ENCODE peak calls at places on chromosome 16, in six cellular contexts. One of them, this sample, is unnamed.

GRCh38 chr16:4403133-4403949 is 13.1 kb downstream of the CORO7 start:
- DNase-seq in stomach: no peak
- DNase-seq in transverse colon: no peak
- DNase-seq in CD8-positive, alpha-beta T cell: no peak
- DNase-seq in right cardiac atrium: peak; percentile 40
- DNase-seq in heart right ventricle: no peak
- DNase-seq in this sample: peak; percentile 66

GRCh38 chr16:69481901-69482341 is 57.5 kb downstream of the CYB5B start:
- DNase-seq in CD8-positive, alpha-beta T cell: no peak
- DNase-seq in transverse colon: peak; percentile 31
- DNase-seq in right cardiac atrium: peak; percentile 96
- DNase-seq in heart right ventricle: peak; percentile 91
- DNase-seq in stomach: peak; percentile 91
- DNase-seq in this sample: peak; percentile 23

GRCh38 chr16:2699791-2700600 is 17.7 kb downstream of the KCTD5 start:
- DNase-seq in heart right ventricle: peak; percentile 7
- DNase-seq in CD8-positive, alpha-beta T cell: no peak
- DNase-seq in transverse colon: no peak
- DNase-seq in right cardiac atrium: peak; percentile 41
- DNase-seq in stomach: no peak
- DNase-seq in this sample: no peak

GRCh38 chr16:57893559-57894389 is 77.2 kb downstream of the CNGB1 start:
- DNase-seq in transverse colon: no peak
- DNase-seq in heart right ventricle: no peak
- DNase-seq in CD8-positive, alpha-beta T cell: no peak
- DNase-seq in right cardiac atrium: no peak
- DNase-seq in stomach: no peak
- DNase-seq in this sample: no peak

GRCh38 chr16:66363196-66363777 is 3.2 kb upstream of the CDH5 start:
- DNase-seq in right cardiac atrium: no peak
- DNase-seq in CD8-positive, alpha-beta T cell: no peak
- DNase-seq in stomach: no peak
- DNase-seq in heart right ventricle: no peak
- DNase-seq in transverse colon: no peak
- DNase-seq in this sample: no peak

GRCh38 chr16:23757937-23758619 is 3.3 kb downstream of the CHP2 start:
- DNase-seq in CD8-positive, alpha-beta T cell: no peak
- DNase-seq in heart right ventricle: no peak
- DNase-seq in transverse colon: no peak
- DNase-seq in right cardiac atrium: no peak
- DNase-seq in stomach: no peak
- DNase-seq in this sample: no peak

GRCh38 chr16:62665269-62665668 is 629.0 kb upstream of the CDH8 start:
- DNase-seq in right cardiac atrium: no peak
- DNase-seq in heart right ventricle: no peak
- DNase-seq in stomach: no peak
- DNase-seq in CD8-positive, alpha-beta T cell: no peak
- DNase-seq in transverse colon: no peak
- DNase-seq in this sample: no peak

GRCh38 chr16:20874088-20874581 is 26.0 kb downstream of the DCUN1D3 start:
- DNase-seq in right cardiac atrium: no peak
- DNase-seq in CD8-positive, alpha-beta T cell: no peak
- DNase-seq in heart right ventricle: no peak
- DNase-seq in stomach: no peak
- DNase-seq in transverse colon: no peak
- DNase-seq in this sample: no peak

GRCh38 chr16:80615751-80616150 is 75.0 kb downstream of the DYNLRB2 start:
- DNase-seq in heart right ventricle: no peak
- DNase-seq in transverse colon: no peak
- DNase-seq in right cardiac atrium: no peak
- DNase-seq in CD8-positive, alpha-beta T cell: no peak
- DNase-seq in stomach: no peak
- DNase-seq in this sample: no peak

GRCh38 chr16:28538733-28539596 is at the start of gene NUPR1:
- DNase-seq in stomach: peak; percentile 95
- DNase-seq in CD8-positive, alpha-beta T cell: no peak
- DNase-seq in right cardiac atrium: peak; percentile 97
- DNase-seq in heart right ventricle: peak; percentile 88
- DNase-seq in transverse colon: peak; percentile 94
- DNase-seq in this sample: peak; percentile 81

GRCh38 chr16:51500306-51500705 is 349.2 kb upstream of the SALL1 start:
- DNase-seq in stomach: no peak
- DNase-seq in heart right ventricle: no peak
- DNase-seq in CD8-positive, alpha-beta T cell: no peak
- DNase-seq in right cardiac atrium: no peak
- DNase-seq in transverse colon: no peak
- DNase-seq in this sample: no peak

GRCh38 chr16:57899771-57900661 is 70.9 kb downstream of the CNGB1 start:
- DNase-seq in transverse colon: peak; percentile 76
- DNase-seq in CD8-positive, alpha-beta T cell: peak; percentile 89
- DNase-seq in stomach: peak; percentile 81
- DNase-seq in heart right ventricle: peak; percentile 78
- DNase-seq in right cardiac atrium: peak; percentile 86
- DNase-seq in this sample: no peak

GRCh38 chr16:72752004-72752695 is 295.8 kb downstream of the ZFHX3 start:
- DNase-seq in stomach: no peak
- DNase-seq in transverse colon: no peak
- DNase-seq in right cardiac atrium: no peak
- DNase-seq in CD8-positive, alpha-beta T cell: no peak
- DNase-seq in heart right ventricle: no peak
- DNase-seq in this sample: no peak

GRCh38 chr16:685967-686366 is 1.8 kb upstream of the JMJD8 start:
- DNase-seq in CD8-positive, alpha-beta T cell: no peak
- DNase-seq in right cardiac atrium: no peak
- DNase-seq in stomach: peak; percentile 76
- DNase-seq in transverse colon: peak; percentile 64
- DNase-seq in heart right ventricle: no peak
- DNase-seq in this sample: no peak

GRCh38 chr16:50326835-50327465 is 41.8 kb downstream of the BRD7 start:
- DNase-seq in right cardiac atrium: no peak
- DNase-seq in heart right ventricle: no peak
- DNase-seq in transverse colon: no peak
- DNase-seq in CD8-positive, alpha-beta T cell: peak; percentile 77
- DNase-seq in stomach: no peak
- DNase-seq in this sample: peak; percentile 66
- H3K27ac ChIP-seq in right cardiac atrium: no peak overlapping the region
- H3K27ac ChIP-seq in heart right ventricle: no peak overlapping the region
- H3K27ac ChIP-seq in transverse colon: no peak overlapping the region
- H3K27ac ChIP-seq in CD8-positive, alpha-beta T cell: peak overlapping the region; percentile 31
- H3K27ac ChIP-seq in stomach: no peak overlapping the region
- H3K27ac ChIP-seq in this sample: no peak overlapping the region

GRCh38 chr16:54425068-54425467 is 138.5 kb upstream of the IRX3 start:
- DNase-seq in transverse colon: no peak
- DNase-seq in CD8-positive, alpha-beta T cell: no peak
- DNase-seq in stomach: no peak
- DNase-seq in right cardiac atrium: no peak
- DNase-seq in heart right ventricle: no peak
- DNase-seq in this sample: no peak
- H3K27ac ChIP-seq in transverse colon: no peak overlapping the region
- H3K27ac ChIP-seq in CD8-positive, alpha-beta T cell: no peak overlapping the region
- H3K27ac ChIP-seq in stomach: no peak overlapping the region
- H3K27ac ChIP-seq in right cardiac atrium: no peak overlapping the region
- H3K27ac ChIP-seq in heart right ventricle: no peak overlapping the region
- H3K27ac ChIP-seq in this sample: no peak overlapping the region

DNA sequence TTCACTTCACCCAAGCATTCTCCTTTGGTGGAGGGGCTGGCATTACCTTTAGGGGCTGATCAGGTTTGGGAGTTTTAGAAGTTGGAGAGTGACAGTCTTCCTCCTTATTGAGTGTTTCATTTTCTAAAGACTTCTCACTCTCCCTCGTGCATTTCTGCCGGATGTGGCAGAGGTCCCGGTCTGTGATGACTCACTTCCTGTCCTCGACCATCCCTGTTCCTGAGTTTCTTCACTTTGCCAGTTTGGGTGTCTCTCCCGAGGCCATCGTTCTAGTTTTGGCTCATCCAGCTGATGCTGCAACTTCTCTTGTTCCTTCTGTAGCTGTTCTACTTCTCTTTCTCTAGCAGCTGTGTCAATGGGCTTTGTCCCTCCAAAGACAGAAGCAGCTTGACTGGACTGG is 104.3 kb downstream of the PHKB start:
- DNase-seq in right cardiac atrium: peak; percentile 72
- DNase-seq in heart right ventricle: peak; percentile 56
- DNase-seq in stomach: no peak
- DNase-seq in CD8-positive, alpha-beta T cell: no peak
- DNase-seq in transverse colon: peak; percentile 35
- DNase-seq in this sample: peak; percentile 29
- H3K27ac ChIP-seq in right cardiac atrium: no peak overlapping the region
- H3K27ac ChIP-seq in heart right ventricle: peak overlapping the region; percentile 27
- H3K27ac ChIP-seq in stomach: no peak overlapping the region
- H3K27ac ChIP-seq in CD8-positive, alpha-beta T cell: no peak overlapping the region
- H3K27ac ChIP-seq in transverse colon: no peak overlapping the region
- H3K27ac ChIP-seq in this sample: no peak overlapping the region

GRCh38 chr16:89256651-89257254 is 39.2 kb downstream of the ZNF778 start:
- DNase-seq in transverse colon: peak; percentile 75
- DNase-seq in heart right ventricle: no peak
- DNase-seq in right cardiac atrium: peak; percentile 66
- DNase-seq in stomach: peak; percentile 73
- DNase-seq in CD8-positive, alpha-beta T cell: peak; percentile 68
- DNase-seq in this sample: peak; percentile 84
- H3K27ac ChIP-seq in transverse colon: no peak overlapping the region
- H3K27ac ChIP-seq in heart right ventricle: no peak overlapping the region
- H3K27ac ChIP-seq in right cardiac atrium: no peak overlapping the region
- H3K27ac ChIP-seq in stomach: no peak overlapping the region
- H3K27ac ChIP-seq in CD8-positive, alpha-beta T cell: no peak overlapping the region
- H3K27ac ChIP-seq in this sample: no peak overlapping the region

DNA sequence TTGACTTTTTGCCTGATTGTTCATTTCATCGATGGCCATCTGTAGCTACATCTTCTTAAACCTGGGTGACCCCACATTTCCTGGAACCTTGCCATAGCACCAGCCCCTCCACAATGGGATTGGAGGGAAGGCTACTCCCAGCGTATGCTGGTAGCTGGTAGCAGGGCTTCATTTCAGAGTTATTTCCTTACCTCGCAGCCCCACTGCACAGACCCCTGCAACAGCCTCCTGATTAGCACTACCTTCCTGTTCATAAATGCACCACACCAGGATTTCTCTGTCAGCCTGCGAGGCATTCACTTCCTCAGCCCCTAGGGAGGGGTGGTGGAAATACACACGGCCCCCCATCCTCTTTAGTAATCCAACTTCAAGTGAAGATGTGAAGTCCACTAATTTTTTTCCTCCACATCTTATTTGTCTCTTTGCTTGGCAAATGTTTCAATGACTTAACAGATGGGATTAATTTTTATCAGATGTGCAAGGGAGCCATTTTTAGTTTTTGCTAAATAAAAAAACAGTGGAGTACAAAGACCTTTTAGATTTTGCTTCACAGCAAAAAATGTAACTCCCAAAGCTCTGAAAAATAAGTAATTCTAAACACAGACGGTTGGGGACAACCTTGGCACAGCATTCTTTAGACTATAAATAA is 76.6 kb downstream of the CLEC16A start:
- DNase-seq in transverse colon: no peak
- DNase-seq in heart right ventricle: no peak
- DNase-seq in right cardiac atrium: no peak
- DNase-seq in stomach: no peak
- DNase-seq in CD8-positive, alpha-beta T cell: no peak
- DNase-seq in this sample: no peak
- H3K27ac ChIP-seq in transverse colon: no peak overlapping the region
- H3K27ac ChIP-seq in heart right ventricle: no peak overlapping the region
- H3K27ac ChIP-seq in right cardiac atrium: no peak overlapping the region
- H3K27ac ChIP-seq in stomach: no peak overlapping the region
- H3K27ac ChIP-seq in CD8-positive, alpha-beta T cell: no peak overlapping the region
- H3K27ac ChIP-seq in this sample: no peak overlapping the region

DNA sequence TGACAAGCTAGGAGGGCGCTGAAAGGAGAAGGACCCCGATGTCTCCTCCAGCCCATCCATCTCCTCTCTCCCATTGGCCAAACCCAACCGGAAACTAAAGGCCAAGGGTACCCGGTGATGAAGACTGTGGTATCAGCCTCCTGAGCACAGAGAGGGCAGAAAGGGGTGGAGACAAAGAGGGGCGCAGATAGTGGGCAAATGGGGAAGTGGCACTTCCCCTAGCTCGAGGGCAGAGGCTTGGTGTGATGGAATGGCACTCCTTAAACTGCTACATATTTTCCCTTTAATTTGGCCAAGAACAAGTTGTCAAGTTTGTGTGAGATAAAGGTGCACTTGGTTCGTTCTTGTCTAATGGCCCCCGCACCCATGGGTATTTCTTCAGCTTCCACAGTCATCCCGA is 27.8 kb downstream of the IL4R start:
- DNase-seq in CD8-positive, alpha-beta T cell: no peak
- DNase-seq in right cardiac atrium: no peak
- DNase-seq in transverse colon: no peak
- DNase-seq in heart right ventricle: no peak
- DNase-seq in stomach: no peak
- DNase-seq in this sample: no peak
- H3K27ac ChIP-seq in CD8-positive, alpha-beta T cell: no peak overlapping the region
- H3K27ac ChIP-seq in right cardiac atrium: no peak overlapping the region
- H3K27ac ChIP-seq in transverse colon: no peak overlapping the region
- H3K27ac ChIP-seq in heart right ventricle: no peak overlapping the region
- H3K27ac ChIP-seq in stomach: no peak overlapping the region
- H3K27ac ChIP-seq in this sample: no peak overlapping the region

DNA sequence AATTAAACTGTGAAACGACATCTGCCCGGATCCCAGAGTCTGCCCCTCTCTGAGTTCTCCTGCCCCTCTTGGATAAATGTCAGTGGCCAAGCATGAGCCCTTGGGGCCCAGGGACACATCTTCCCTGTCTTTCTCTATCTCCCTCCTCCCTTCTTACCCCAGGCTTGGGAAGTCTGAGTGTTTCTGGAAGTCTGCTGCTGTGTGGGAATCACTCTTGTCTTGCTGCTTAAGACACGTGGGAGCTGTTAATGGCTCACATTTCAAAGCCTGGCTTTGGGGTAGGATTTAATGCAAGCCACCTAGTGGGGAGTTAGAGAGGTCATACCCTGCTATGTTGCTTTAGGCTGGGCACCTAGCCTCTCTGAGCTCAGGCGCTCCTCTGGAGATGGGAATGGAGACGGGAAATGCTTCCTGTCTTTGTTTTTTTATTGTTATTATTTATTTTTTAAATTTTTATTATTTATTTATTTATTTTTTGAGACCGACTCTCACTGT is 218.5 kb upstream of the CIBAR2 start:
- DNase-seq in stomach: no peak
- DNase-seq in CD8-positive, alpha-beta T cell: no peak
- DNase-seq in right cardiac atrium: no peak
- DNase-seq in transverse colon: no peak
- DNase-seq in heart right ventricle: no peak
- DNase-seq in this sample: no peak
- H3K27ac ChIP-seq in stomach: no peak overlapping the region
- H3K27ac ChIP-seq in CD8-positive, alpha-beta T cell: no peak overlapping the region
- H3K27ac ChIP-seq in right cardiac atrium: no peak overlapping the region
- H3K27ac ChIP-seq in transverse colon: peak overlapping the region; percentile 52
- H3K27ac ChIP-seq in heart right ventricle: no peak overlapping the region
- H3K27ac ChIP-seq in this sample: no peak overlapping the region

This sample was measured in ascending aorta.